ENCODE peak calls at places on chromosome 7, in seven cellular contexts. H, Z, D, Q, I, B and G are unnamed samples.

GRCh38 chr7:96991850-96992623 is 13.3 kb upstream of the DLX6 start:
- DNase-seq in H (no peak), Z (no peak), D (no peak), Q (no peak), I (no peak), B (no peak), G (no peak)

GRCh38 chr7:126791306-126791705 is 461.4 kb downstream of the GRM8 start:
- DNase-seq in H (no peak), Z (no peak), D (peak), Q (no peak), I (no peak), B (no peak), G (no peak)

GRCh38 chr7:120395526-120396019 is 122.6 kb downstream of the KCND2 start:
- DNase-seq in H (no peak), Z (no peak), D (peak), Q (no peak), I (no peak), B (no peak), G (no peak)

GRCh38 chr7:98293746-98294145 is 12.3 kb downstream of the BRI3 start:
- DNase-seq in H (no peak), Z (no peak), D (no peak), Q (no peak), I (no peak), B (no peak), G (no peak)

GRCh38 chr7:38299275-38299931 is 26.0 kb upstream of the TARP start:
- DNase-seq in H (no peak), Z (no peak), D (no peak), Q (no peak), I (no peak), B (no peak), G (no peak)

GRCh38 chr7:132557489-132558044 is 18.7 kb downstream of the PLXNA4 start:
- DNase-seq in H (no peak), Z (no peak), D (no peak), Q (no peak), I (no peak), B (no peak), G (no peak)

GRCh38 chr7:80136276-80137045 is 1.8 kb downstream of the GNAI1 start:
- DNase-seq in H (no peak), Z (no peak), D (peak), Q (no peak), I (no peak), B (no peak), G (no peak)

GRCh38 chr7:41885078-41885477 is 182.2 kb upstream of the INHBA start:
- DNase-seq in H (no peak), Z (no peak), D (peak), Q (no peak), I (no peak), B (no peak), G (no peak)

GRCh38 chr7:112423987-112424386 is 26.3 kb upstream of the IFRD1 start:
- DNase-seq in H (no peak), Z (no peak), D (no peak), Q (no peak), I (no peak), B (no peak), G (no peak)
- H3K4me3 ChIP-seq in H (no peak), Z (no peak), D (no peak), Q (no peak), I (no peak), B (no peak), G (peak)

GRCh38 chr7:139610595-139610994 is 87.1 kb downstream of the CLEC2L start:
- DNase-seq in H (no peak), Z (no peak), D (no peak), Q (no peak), I (no peak), B (no peak), G (no peak)
- H3K4me3 ChIP-seq in H (no peak), Z (no peak), D (no peak), Q (no peak), I (no peak), B (no peak), G (no peak)

DNA sequence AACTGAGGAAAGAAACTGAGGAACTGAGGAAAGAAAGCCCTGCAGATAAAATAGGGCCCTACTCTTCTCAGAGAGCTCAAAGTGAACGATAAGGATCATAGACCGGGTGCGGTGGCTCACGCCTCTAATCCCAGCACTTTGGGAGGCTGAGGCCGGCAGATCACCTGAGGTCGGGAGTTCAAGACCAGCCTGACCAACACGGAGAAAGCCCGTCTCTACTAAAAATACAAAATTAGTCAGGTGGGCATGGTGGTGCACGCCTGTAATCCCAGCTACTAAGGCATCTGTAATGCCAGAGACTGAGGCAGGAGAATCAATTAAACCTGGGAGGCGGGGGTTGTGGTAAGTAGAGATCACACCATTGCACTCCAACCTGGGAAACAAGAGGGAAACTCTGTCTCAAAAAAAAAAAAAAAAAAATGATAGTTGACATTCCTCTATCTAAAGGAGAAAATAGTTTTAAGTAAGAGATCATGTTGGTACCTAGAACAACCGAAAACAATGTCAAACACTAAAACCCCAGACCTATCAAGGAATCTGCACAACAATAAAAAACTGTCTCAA is 2.5 kb downstream of the MKRN1 start:
- DNase-seq in H (no peak), Z (no peak), D (no peak), Q (no peak), I (no peak), B (no peak), G (no peak)
- H3K4me3 ChIP-seq in H (no peak), Z (peak), D (no peak), Q (no peak), I (no peak), B (no peak), G (peak)

GRCh38 chr7:44998153-44998871 is 1.7 kb upstream of the CCM2 start:
- DNase-seq in H (no peak), Z (no peak), D (no peak), Q (no peak), I (no peak), B (no peak), G (no peak)
- H3K4me3 ChIP-seq in H (no peak), Z (peak), D (no peak), Q (peak), I (peak), B (no peak), G (peak)